ENCODE peak calls at places on chromosome 21, in seven cellular contexts. One of them, this sample, is unnamed.

GRCh38 chr21:45864436-45864835 is 117.1 kb upstream of the COL6A1 start:
- DNase-seq in HCT116: no peak
- DNase-seq in K562: no peak
- DNase-seq in HepG2: no peak
- DNase-seq in H1: no peak
- DNase-seq in SK-N-SH: no peak
- DNase-seq in GM12878: no peak
- DNase-seq in this sample: no peak

GRCh38 chr21:38712076-38712475 is 93.7 kb upstream of the ETS2 start:
- DNase-seq in HCT116: peak; percentile 31
- DNase-seq in K562: no peak
- DNase-seq in HepG2: peak; percentile 62
- DNase-seq in H1: no peak
- DNase-seq in SK-N-SH: peak; percentile 36
- DNase-seq in GM12878: no peak
- DNase-seq in this sample: peak; percentile 72

GRCh38 chr21:15289896-15290841 is 225.4 kb upstream of the NRIP1 start:
- DNase-seq in HCT116: no peak
- DNase-seq in K562: peak; percentile 52
- DNase-seq in HepG2: peak; percentile 22
- DNase-seq in H1: peak; percentile 72
- DNase-seq in SK-N-SH: peak; percentile 58
- DNase-seq in GM12878: no peak
- DNase-seq in this sample: no peak

GRCh38 chr21:28421716-28422480 is 570.8 kb downstream of the LTN1 start:
- DNase-seq in HCT116: no peak
- DNase-seq in K562: no peak
- DNase-seq in HepG2: no peak
- DNase-seq in H1: no peak
- DNase-seq in SK-N-SH: no peak
- DNase-seq in GM12878: no peak
- DNase-seq in this sample: no peak

GRCh38 chr21:44299085-44299457 is 782 bp upstream of the PFKL start:
- DNase-seq in HCT116: no peak
- DNase-seq in K562: no peak
- DNase-seq in HepG2: no peak
- DNase-seq in H1: no peak
- DNase-seq in SK-N-SH: no peak
- DNase-seq in GM12878: no peak
- DNase-seq in this sample: no peak

GRCh38 chr21:43286196-43286595 is 117.4 kb downstream of the CRYAA start:
- DNase-seq in HCT116: no peak
- DNase-seq in K562: no peak
- DNase-seq in HepG2: no peak
- DNase-seq in H1: no peak
- DNase-seq in SK-N-SH: no peak
- DNase-seq in GM12878: no peak
- DNase-seq in this sample: no peak

GRCh38 chr21:37849703-37850102 is 66.6 kb downstream of the KCNJ6 start:
- DNase-seq in HCT116: no peak
- DNase-seq in K562: no peak
- DNase-seq in HepG2: no peak
- DNase-seq in H1: no peak
- DNase-seq in SK-N-SH: no peak
- DNase-seq in GM12878: no peak
- DNase-seq in this sample: no peak

GRCh38 chr21:36297555-36297937 is 22.5 kb upstream of the MORC3 start:
- DNase-seq in HCT116: no peak
- DNase-seq in K562: no peak
- DNase-seq in HepG2: no peak
- DNase-seq in H1: no peak
- DNase-seq in SK-N-SH: no peak
- DNase-seq in GM12878: peak; percentile 13
- DNase-seq in this sample: no peak

GRCh38 chr21:45811136-45811535 is 167.6 kb downstream of the PCBP3 start:
- DNase-seq in HCT116: no peak
- DNase-seq in K562: no peak
- DNase-seq in HepG2: no peak
- DNase-seq in H1: no peak
- DNase-seq in SK-N-SH: no peak
- DNase-seq in GM12878: no peak
- DNase-seq in this sample: no peak

GRCh38 chr21:36021251-36021837 is 39.0 kb downstream of the SETD4 start:
- DNase-seq in HCT116: no peak
- DNase-seq in K562: no peak
- DNase-seq in HepG2: no peak
- DNase-seq in H1: no peak
- DNase-seq in SK-N-SH: no peak
- DNase-seq in GM12878: peak; percentile 41
- DNase-seq in this sample: no peak

GRCh38 chr21:14358775-14359174 is 24.2 kb downstream of the HSPA13 start:
- DNase-seq in HCT116: no peak
- DNase-seq in K562: no peak
- DNase-seq in HepG2: no peak
- DNase-seq in H1: no peak
- DNase-seq in SK-N-SH: no peak
- DNase-seq in GM12878: no peak
- DNase-seq in this sample: no peak

GRCh38 chr21:38039369-38039768 is 123.1 kb upstream of the KCNJ6 start:
- DNase-seq in HCT116: no peak
- DNase-seq in K562: peak; percentile 46
- DNase-seq in HepG2: no peak
- DNase-seq in H1: no peak
- DNase-seq in SK-N-SH: no peak
- DNase-seq in GM12878: no peak
- DNase-seq in this sample: no peak

GRCh38 chr21:45797338-45797737 is 153.8 kb downstream of the PCBP3 start:
- DNase-seq in HCT116: no peak
- DNase-seq in K562: no peak
- DNase-seq in HepG2: no peak
- DNase-seq in H1: no peak
- DNase-seq in SK-N-SH: no peak
- DNase-seq in GM12878: no peak
- DNase-seq in this sample: no peak

GRCh38 chr21:15706686-15707085 is 23.1 kb upstream of the USP25 start:
- DNase-seq in HCT116: peak; percentile 81
- DNase-seq in K562: no peak
- DNase-seq in HepG2: no peak
- DNase-seq in H1: no peak
- DNase-seq in SK-N-SH: no peak
- DNase-seq in GM12878: no peak
- DNase-seq in this sample: no peak

GRCh38 chr21:27759091-27759659 is 792.3 kb upstream of the ADAMTS5 start:
- DNase-seq in HCT116: no peak
- DNase-seq in K562: no peak
- DNase-seq in HepG2: no peak
- DNase-seq in H1: peak; percentile 55
- DNase-seq in SK-N-SH: no peak
- DNase-seq in GM12878: no peak
- DNase-seq in this sample: no peak

GRCh38 chr21:26013964-26014363 is 156.6 kb downstream of the APP start:
- DNase-seq in HCT116: no peak
- DNase-seq in K562: no peak
- DNase-seq in HepG2: no peak
- DNase-seq in H1: no peak
- DNase-seq in SK-N-SH: no peak
- DNase-seq in GM12878: no peak
- DNase-seq in this sample: no peak

GRCh38 chr21:45528981-45529784 is 13.1 kb downstream of the SLC19A1 start:
- DNase-seq in HCT116: no peak
- DNase-seq in K562: no peak
- DNase-seq in HepG2: peak; percentile 53
- DNase-seq in H1: peak; percentile 48
- DNase-seq in SK-N-SH: no peak
- DNase-seq in GM12878: no peak
- DNase-seq in this sample: no peak

GRCh38 chr21:34037446-34037845 is 35.9 kb upstream of the MRPS6 start:
- DNase-seq in HCT116: no peak
- DNase-seq in K562: no peak
- DNase-seq in HepG2: no peak
- DNase-seq in H1: no peak
- DNase-seq in SK-N-SH: no peak
- DNase-seq in GM12878: no peak
- DNase-seq in this sample: no peak
- TF ChIP-seq YY1 in HCT116: no peak
- TF ChIP-seq YY1 in K562: no peak
- TF ChIP-seq YY1 in HepG2: no peak
- TF ChIP-seq YY1 in H1: no peak
- TF ChIP-seq YY1 in SK-N-SH: no peak
- TF ChIP-seq YY1 in GM12878: no peak
- TF ChIP-seq YY1 in this sample: no peak

DNA sequence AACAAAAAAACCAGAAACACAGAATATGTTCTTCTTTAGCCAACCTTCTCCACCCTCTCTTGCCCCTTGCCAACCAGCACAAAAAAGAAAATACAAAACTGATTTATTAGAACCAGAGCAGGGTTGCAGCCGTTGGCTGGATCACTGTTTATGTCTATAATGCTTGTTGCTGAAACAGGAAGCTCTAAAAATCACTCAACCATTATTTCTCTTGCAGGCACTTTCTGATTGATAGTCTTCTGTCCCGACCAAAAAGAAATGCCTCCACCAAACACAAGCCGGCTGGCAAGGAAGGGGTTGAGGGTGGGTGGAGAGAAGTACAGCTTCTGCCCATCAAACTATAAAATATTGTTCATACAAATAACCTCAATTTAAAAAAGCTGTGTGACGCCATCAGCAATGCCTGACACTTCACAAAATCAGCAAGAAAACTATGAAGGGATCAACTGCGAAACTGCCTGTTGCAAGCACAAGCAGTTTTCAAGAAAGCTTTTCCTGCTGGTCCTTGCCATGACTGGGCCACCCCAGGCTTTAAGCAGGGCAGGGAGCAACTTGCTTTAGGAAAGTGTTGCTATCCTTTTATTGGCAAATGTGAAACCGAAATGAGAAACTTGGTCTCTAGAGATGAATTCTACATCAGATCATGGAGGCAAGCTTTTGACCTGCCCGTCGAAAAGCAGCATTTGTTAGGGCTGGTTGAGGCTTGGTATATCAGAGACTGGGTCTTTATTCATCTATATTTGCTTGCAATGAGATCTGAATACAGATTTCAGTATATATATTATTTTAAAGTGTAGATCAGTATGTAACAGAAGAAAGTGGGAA is 174.2 kb downstream of the RUNX1 start:
- DNase-seq in HCT116: no peak
- DNase-seq in K562: no peak
- DNase-seq in HepG2: no peak
- DNase-seq in H1: no peak
- DNase-seq in SK-N-SH: no peak
- DNase-seq in GM12878: no peak
- DNase-seq in this sample: no peak
- H3K27me3 ChIP-seq in HCT116: no peaks in the 10 kb centered on the region
- H3K27me3 ChIP-seq in K562: no peaks in the 10 kb centered on the region
- H3K27me3 ChIP-seq in HepG2: no peaks in the 10 kb centered on the region
- H3K27me3 ChIP-seq in H1: peaks cover 5% of the 10 kb centered on the region
- H3K27me3 ChIP-seq in SK-N-SH: no peaks in the 10 kb centered on the region
- H3K27me3 ChIP-seq in GM12878: no peaks in the 10 kb centered on the region
- H3K27me3 ChIP-seq in this sample: no peaks in the 10 kb centered on the region

GRCh38 chr21:42032968-42033367 is 22.8 kb upstream of the ZBTB21 start:
- DNase-seq in HCT116: no peak
- DNase-seq in K562: no peak
- DNase-seq in HepG2: no peak
- DNase-seq in H1: no peak
- DNase-seq in SK-N-SH: no peak
- DNase-seq in GM12878: no peak
- DNase-seq in this sample: no peak
- H3K4me1 ChIP-seq in HCT116: no peaks in the 10 kb centered on the region
- H3K4me1 ChIP-seq in K562: peaks cover 3% of the 10 kb centered on the region
- H3K4me1 ChIP-seq in HepG2: peaks cover 8% of the 10 kb centered on the region
- H3K4me1 ChIP-seq in H1: no peaks in the 10 kb centered on the region
- H3K4me1 ChIP-seq in SK-N-SH: no peaks in the 10 kb centered on the region
- H3K4me1 ChIP-seq in GM12878: peaks cover 13% of the 10 kb centered on the region
- H3K4me1 ChIP-seq in this sample: peaks cover 13% of the 10 kb centered on the region

GRCh38 chr21:32494946-32495703 is 82.6 kb downstream of the EVA1C start:
- DNase-seq in HCT116: no peak
- DNase-seq in K562: no peak
- DNase-seq in HepG2: no peak
- DNase-seq in H1: no peak
- DNase-seq in SK-N-SH: no peak
- DNase-seq in GM12878: no peak
- DNase-seq in this sample: no peak
- TF ChIP-seq YY1 in HCT116: no peak
- TF ChIP-seq YY1 in K562: no peak
- TF ChIP-seq YY1 in HepG2: no peak
- TF ChIP-seq YY1 in H1: no peak
- TF ChIP-seq YY1 in SK-N-SH: no peak
- TF ChIP-seq YY1 in GM12878: no peak
- TF ChIP-seq YY1 in this sample: no peak

This sample was measured in NT2/D1.